ENCODE peak calls at places on chromosomes 11 and 22, in eight cellular contexts. K, Z, Q, J, S, O, C and V are unnamed samples.

GRCh38 chr11:132987936-132988335 is 544.4 kb downstream of the OPCML start:
- DNase-seq in K (no peak), Z (no peak), Q (no peak), J (no peak), S (no peak), O (no peak), C (no peak), V (no peak)

GRCh38 chr22:38698407-38699094 is 2.2 kb downstream of the JOSD1 start:
- DNase-seq in K (no peak), Z (no peak), Q (no peak), J (no peak), S (no peak), O (no peak), C (no peak), V (no peak)

GRCh38 chr11:461626-462025 is 11.5 kb downstream of the PTDSS2 start:
- DNase-seq in K (no peak), Z (no peak), Q (no peak), J (no peak), S (no peak), O (no peak), C (no peak), V (no peak)

GRCh38 chr11:133803026-133803425 is 42.3 kb downstream of the SPATA19 start:
- DNase-seq in K (no peak), Z (no peak), Q (no peak), J (no peak), S (no peak), O (no peak), C (no peak), V (no peak)

GRCh38 chr11:16607675-16608644 is 130.5 kb upstream of the C11orf58 start:
- DNase-seq in K (peak), Z (no peak), Q (no peak), J (peak), S (no peak), O (peak), C (no peak), V (peak)

GRCh38 chr22:39313258-39314001 is 6.0 kb downstream of the RPL3 start:
- DNase-seq in K (peak), Z (no peak), Q (no peak), J (no peak), S (no peak), O (no peak), C (no peak), V (no peak)

GRCh38 chr11:8649361-8649760 is 33.1 kb downstream of the TRIM66 start:
- DNase-seq in K (no peak), Z (peak), Q (no peak), J (peak), S (no peak), O (peak), C (no peak), V (peak)

GRCh38 chr11:62546244-62546936 is at the start of gene AHNAK:
- DNase-seq in K (peak), Z (peak), Q (peak), J (peak), S (peak), O (peak), C (no peak), V (peak)

GRCh38 chr11:57082125-57082524 is 93.4 kb downstream of the OR5AK2 start:
- DNase-seq in K (no peak), Z (no peak), Q (no peak), J (no peak), S (no peak), O (no peak), C (no peak), V (no peak)

GRCh38 chr11:40567392-40567791 is 892.1 kb downstream of the LRRC4C start:
- DNase-seq in K (no peak), Z (no peak), Q (no peak), J (no peak), S (no peak), O (no peak), C (no peak), V (no peak)

GRCh38 chr22:40247976-40248375 is 70.3 kb downstream of the TNRC6B start:
- DNase-seq in K (no peak), Z (no peak), Q (no peak), J (no peak), S (no peak), O (no peak), C (no peak), V (no peak)

GRCh38 chr11:94866936-94867795 is 99.0 kb downstream of the AMOTL1 start:
- DNase-seq in K (no peak), Z (no peak), Q (no peak), J (no peak), S (no peak), O (no peak), C (no peak), V (no peak)

GRCh38 chr11:15159085-15159484 is 44.4 kb downstream of the INSC start:
- DNase-seq in K (no peak), Z (peak), Q (no peak), J (peak), S (peak), O (peak), C (no peak), V (peak)
- TF ChIP-seq CTCF in K (no peak), Z (peak), Q (peak), J (peak), S (peak), O (peak), C (no peak), V (peak)

DNA sequence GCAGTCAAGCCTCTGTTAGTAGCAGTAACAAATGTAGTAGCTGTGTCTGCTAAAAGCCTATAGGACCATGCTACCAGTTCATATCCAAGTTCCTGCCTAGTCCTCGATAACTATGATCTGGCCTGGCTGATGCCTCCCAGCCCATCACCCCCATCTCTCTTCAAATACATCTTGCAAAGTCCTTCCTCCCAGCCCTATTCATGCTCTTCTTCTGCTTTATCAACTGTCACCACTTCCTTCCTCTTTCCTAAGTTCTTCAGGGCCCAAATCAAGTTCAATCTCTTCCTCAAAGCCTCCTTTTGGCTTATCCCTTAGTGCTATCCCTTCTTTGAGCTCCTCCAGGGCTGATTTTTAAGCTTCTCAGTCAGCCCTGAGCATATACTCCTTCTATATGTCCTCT is 150.9 kb upstream of the THY1 start:
- DNase-seq in K (no peak), Z (no peak), Q (peak), J (no peak), S (peak), O (no peak), C (no peak), V (no peak)
- H3K4me3 ChIP-seq in K (no peak), Z (no peak), Q (no peak), J (no peak), S (no peak), O (no peak), C (no peak), V (no peak)

GRCh38 chr22:20116951-20117645 is at the start of gene TRMT2A:
- DNase-seq in K (peak), Z (peak), Q (peak), J (peak), S (peak), O (peak), C (peak), V (peak)
- TF ChIP-seq CTCF in K (no peak), Z (peak), Q (no peak), J (peak), S (no peak), O (peak), C (peak), V (no peak)

GRCh38 chr22:47495102-47495501 is 732.7 kb downstream of the TBC1D22A start:
- DNase-seq in K (no peak), Z (no peak), Q (peak), J (no peak), S (peak), O (no peak), C (no peak), V (no peak)

GRCh38 chr22:47497666-47498065 is 735.2 kb downstream of the TBC1D22A start:
- DNase-seq in K (no peak), Z (no peak), Q (no peak), J (no peak), S (no peak), O (no peak), C (no peak), V (no peak)

GRCh38 chr22:47504962-47505361 is 742.5 kb downstream of the TBC1D22A start:
- DNase-seq in K (no peak), Z (no peak), Q (no peak), J (no peak), S (no peak), O (no peak), C (no peak), V (no peak)

GRCh38 chr22:47498969-47499368 is 736.5 kb downstream of the TBC1D22A start:
- DNase-seq in K (no peak), Z (no peak), Q (no peak), J (no peak), S (no peak), O (no peak), C (no peak), V (no peak)
- H3K4me3 ChIP-seq in K (no peak), Z (no peak), Q (no peak), J (no peak), S (no peak), O (no peak), C (no peak), V (no peak)